ENCODE peak calls at places on chromosomes 11 and 22, in six cellular contexts. Q is fibroblast of the aortic adventitia, Z is C1 segment of cervical spinal cord, V is fibroblast of pulmonary artery, B is GM23248, J is GM04504. U is an unnamed sample.

GRCh38 chr11:61349916-61350315 is 11.8 kb downstream of the CYB561A3 start:
- DNase-seq in Z (no peak), Q (no peak), B (no peak), V (no peak), J (no peak), U (no peak)

GRCh38 chr11:58594826-58595225 is 16.0 kb downstream of the ZFP91 start:
- DNase-seq in Q (no peak), J (no peak), Z (no peak), V (no peak), B (no peak), U (no peak)

GRCh38 chr11:104700609-104701008 is 197.7 kb downstream of the CASP12 start:
- DNase-seq in Z (no peak), J (peak), V (peak), Q (peak), B (peak), U (peak)

GRCh38 chr22:43537019-43537585 is 125.3 kb downstream of the MPPED1 start:
- DNase-seq in B (no peak), J (no peak), Q (no peak), Z (no peak), V (no peak), U (no peak)

GRCh38 chr11:115466122-115466521 is 38.1 kb downstream of the CADM1 start:
- DNase-seq in Q (no peak), Z (no peak), B (no peak), V (no peak), J (no peak), U (no peak)

GRCh38 chr11:60890696-60891095 is 15.7 kb downstream of the PRPF19 start:
- DNase-seq in Z (no peak), B (no peak), V (no peak), J (no peak), Q (no peak), U (no peak)

GRCh38 chr22:43325176-43325575 is 18.0 kb downstream of the SCUBE1 start:
- DNase-seq in J (no peak), B (no peak), Z (no peak), V (no peak), Q (no peak), U (no peak)

GRCh38 chr11:107018902-107019493 is 722 bp upstream of the GUCY1A2 start:
- DNase-seq in J (no peak), B (peak), Q (peak), Z (peak), V (peak), U (peak)

GRCh38 chr11:69010361-69010891 is 2.6 kb downstream of the MRGPRF start:
- DNase-seq in J (no peak), Q (no peak), Z (no peak), V (no peak), B (peak), U (peak)

GRCh38 chr22:26229910-26230309 is 60.6 kb downstream of the SEZ6L start:
- DNase-seq in Z (no peak), J (no peak), Q (no peak), B (no peak), V (no peak), U (no peak)

GRCh38 chr11:120517390-120518315 is 6.1 kb downstream of the GRIK4 start:
- DNase-seq in V (peak), B (no peak), J (no peak), Z (no peak), Q (no peak), U (no peak)

GRCh38 chr22:30250713-30251267 is 4.2 kb upstream of the LIF start:
- DNase-seq in Q (peak), J (no peak), Z (no peak), B (peak), V (peak), U (peak)

GRCh38 chr11:35274909-35275807 is 136.2 kb downstream of the CD44 start:
- DNase-seq in B (peak), V (no peak), Q (peak), Z (peak), J (no peak), U (peak)

GRCh38 chr11:64558065-64558745 is 32.8 kb upstream of the SLC22A12 start:
- DNase-seq in V (no peak), B (peak), J (no peak), Z (no peak), Q (no peak), U (no peak)

GRCh38 chr11:119729581-119730346 is 764 bp upstream of the NECTIN1 start:
- DNase-seq in Q (peak), Z (peak), J (no peak), V (peak), B (peak), U (peak)

GRCh38 chr11:13668957-13669521 is 571 bp downstream of the FAR1 start:
- DNase-seq in B (peak), Z (peak), Q (peak), J (no peak), V (peak), U (peak)

GRCh38 chr22:19770349-19771220 is 10.0 kb downstream of the TBX1 start:
- DNase-seq in V (no peak), B (no peak), Z (no peak), J (no peak), Q (no peak), U (no peak)

GRCh38 chr11:120894207-120894989 is 129.5 kb upstream of the TBCEL start:
- DNase-seq in V (no peak), Z (no peak), J (no peak), Q (no peak), B (no peak), U (no peak)

GRCh38 chr22:39967103-39967829 is 7.1 kb downstream of the TMA7B start:
- DNase-seq in B (peak), Z (no peak), V (peak), Q (peak), J (no peak), U (peak)

GRCh38 chr11:41845066-41845465 is 385.6 kb upstream of the LRRC4C start:
- DNase-seq in B (no peak), V (no peak), Q (no peak), Z (no peak), J (no peak), U (no peak)

GRCh38 chr11:106231591-106231990 is 154.1 kb downstream of the AASDHPPT start:
- DNase-seq in J (peak), V (peak), Z (no peak), B (peak), Q (peak), U (no peak)